ENCODE peak calls at places on chromosomes 13 and 19, in eight cellular contexts. W, Q, A, M, T, V, X and U are unnamed samples.

GRCh38 chr19:409006-409514 is at the start of gene C2CD4C:
- DNase-seq in V (peak), M (peak), A (no peak), Q (peak), T (no peak), X (no peak), W (no peak), U (no peak)

GRCh38 chr13:40984670-40985366 is 34.3 kb downstream of the ELF1 start:
- DNase-seq in M (no peak), V (no peak), T (peak), X (no peak), W (no peak), A (no peak), Q (no peak), U (no peak)

GRCh38 chr13:101453784-101454201 is 1.3 kb downstream of the ITGBL1 start:
- DNase-seq in M (no peak), V (peak), A (no peak), Q (peak), W (no peak), T (peak), X (no peak), U (no peak)

GRCh38 chr19:2149980-2150793 is 1.2 kb downstream of the AP3D1 start:
- DNase-seq in A (no peak), T (peak), X (no peak), V (no peak), Q (no peak), M (no peak), W (no peak), U (no peak)

GRCh38 chr13:31945202-31945978 is 86.2 kb upstream of the FRY start:
- DNase-seq in X (peak), A (peak), W (no peak), M (peak), T (peak), Q (peak), V (peak), U (no peak)

GRCh38 chr13:50580684-50581305 is 262.7 kb downstream of the DLEU7 start:
- DNase-seq in M (no peak), A (no peak), W (peak), V (no peak), Q (no peak), X (no peak), T (no peak), U (no peak)

GRCh38 chr19:47190167-47190727 is 40.8 kb downstream of the BBC3 start:
- DNase-seq in M (peak), X (peak), W (no peak), Q (peak), V (peak), T (peak), A (peak), U (peak)

GRCh38 chr13:77492982-77493381 is 42.5 kb upstream of the SCEL start:
- DNase-seq in W (no peak), A (no peak), V (no peak), M (no peak), Q (no peak), T (peak), X (no peak), U (no peak)

GRCh38 chr13:31765441-31765840 is 26.1 kb downstream of the RXFP2 start:
- DNase-seq in Q (no peak), V (no peak), X (no peak), A (no peak), M (no peak), T (peak), W (peak), U (no peak)

GRCh38 chr13:113013303-113013702 is 44.3 kb downstream of the MCF2L start:
- DNase-seq in V (no peak), X (peak), W (no peak), A (no peak), M (no peak), Q (no peak), T (no peak), U (no peak)

GRCh38 chr13:31060655-31061054 is 101.0 kb downstream of the HSPH1 start:
- DNase-seq in A (no peak), X (no peak), V (no peak), T (no peak), W (no peak), M (no peak), Q (no peak), U (no peak)

GRCh38 chr19:7636691-7637373 is at the start of gene STXBP2:
- DNase-seq in Q (peak), A (peak), T (peak), V (peak), M (peak), W (no peak), X (peak), U (no peak)

GRCh38 chr13:90717451-90717936 is 630.0 kb upstream of the MIR17HG start:
- DNase-seq in X (no peak), V (no peak), T (peak), W (no peak), Q (no peak), M (no peak), A (no peak), U (no peak)

GRCh38 chr13:77022341-77022740 is 4.6 kb downstream of the FBXL3 start:
- DNase-seq in W (no peak), A (no peak), T (no peak), Q (no peak), X (no peak), M (no peak), V (no peak), U (no peak)

GRCh38 chr19:18437481-18438330 is at the start of gene ISYNA1:
- DNase-seq in T (no peak), W (no peak), X (peak), V (peak), M (peak), Q (no peak), A (peak), U (peak)

GRCh38 chr13:64810701-64811258 is 2419.4 kb downstream of the PCDH9 start:
- DNase-seq in T (peak), M (no peak), Q (no peak), X (no peak), A (no peak), W (no peak), V (no peak), U (no peak)

GRCh38 chr13:108957369-108958012 is 328.1 kb downstream of the MYO16 start:
- DNase-seq in M (no peak), T (peak), Q (no peak), A (no peak), X (no peak), V (no peak), W (peak), U (no peak)

DNA sequence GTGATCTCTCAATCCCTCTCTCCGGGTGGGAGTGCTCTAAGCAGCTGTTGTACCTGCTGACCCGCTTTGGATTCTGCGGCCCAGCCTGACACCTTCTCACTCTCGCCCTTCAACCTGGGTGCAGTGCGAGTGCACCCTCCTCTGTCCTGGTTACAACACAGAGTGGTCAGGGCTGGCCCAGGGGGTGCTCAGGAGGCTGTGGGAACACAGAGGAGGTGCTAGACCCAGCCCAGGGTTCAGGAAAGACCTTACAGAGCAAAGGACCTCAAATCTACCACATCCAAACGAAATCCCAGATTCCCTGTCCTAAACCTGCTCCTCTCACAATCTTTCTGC is 23.7 kb downstream of the ZNF175 start:
- DNase-seq in M (no peak), X (no peak), T (no peak), V (no peak), Q (no peak), A (no peak), W (no peak), U (no peak)
- H3K27ac ChIP-seq in M (peak), X (no peak), T (no peak), V (no peak), Q (no peak), A (peak), W (peak), U (peak)

GRCh38 chr19:35202722-35203674 is 25.5 kb downstream of the FAM187B start:
- DNase-seq in V (no peak), Q (no peak), X (no peak), W (no peak), M (no peak), T (no peak), A (no peak), U (no peak)

GRCh38 chr19:35205733-35206323 is 22.7 kb downstream of the FAM187B start:
- DNase-seq in T (no peak), V (no peak), W (no peak), X (no peak), A (no peak), Q (no peak), M (no peak), U (no peak)

GRCh38 chr19:35206379-35206778 is 22.2 kb downstream of the FAM187B start:
- DNase-seq in X (no peak), A (no peak), W (no peak), V (no peak), T (no peak), M (peak), Q (no peak), U (no peak)

GRCh38 chr19:35206855-35207254 is 21.7 kb downstream of the FAM187B start:
- DNase-seq in T (no peak), A (no peak), X (no peak), M (no peak), V (no peak), W (no peak), Q (no peak), U (no peak)

GRCh38 chr19:35204799-35205732 is 23.5 kb downstream of the FAM187B start:
- DNase-seq in V (no peak), W (no peak), X (no peak), M (peak), Q (no peak), A (no peak), T (no peak), U (no peak)
- H3K27ac ChIP-seq in V (no peak), W (no peak), X (no peak), M (peak), Q (no peak), A (no peak), T (no peak), U (no peak)

GRCh38 chr13:34035676-34036325 is 217.9 kb downstream of the RFC3 start:
- DNase-seq in X (no peak), W (no peak), M (no peak), V (no peak), Q (no peak), A (no peak), T (peak), U (no peak)

GRCh38 chr13:34040863-34041262 is 222.9 kb downstream of the RFC3 start:
- DNase-seq in M (no peak), W (no peak), V (no peak), A (no peak), X (no peak), T (no peak), Q (no peak), U (no peak)

GRCh38 chr13:34039678-34040077 is 221.7 kb downstream of the RFC3 start:
- DNase-seq in T (no peak), V (no peak), X (no peak), A (no peak), W (no peak), Q (no peak), M (no peak), U (no peak)

GRCh38 chr13:34037636-34038325 is 219.8 kb downstream of the RFC3 start:
- DNase-seq in X (no peak), M (no peak), V (no peak), Q (no peak), T (no peak), W (no peak), A (no peak), U (no peak)

GRCh38 chr13:34038326-34039068 is 220.5 kb downstream of the RFC3 start:
- DNase-seq in V (no peak), T (no peak), M (no peak), X (no peak), A (no peak), Q (no peak), W (no peak), U (no peak)
- H3K27ac ChIP-seq in V (no peak), T (no peak), M (no peak), X (no peak), A (no peak), Q (no peak), W (no peak), U (no peak)

DNA sequence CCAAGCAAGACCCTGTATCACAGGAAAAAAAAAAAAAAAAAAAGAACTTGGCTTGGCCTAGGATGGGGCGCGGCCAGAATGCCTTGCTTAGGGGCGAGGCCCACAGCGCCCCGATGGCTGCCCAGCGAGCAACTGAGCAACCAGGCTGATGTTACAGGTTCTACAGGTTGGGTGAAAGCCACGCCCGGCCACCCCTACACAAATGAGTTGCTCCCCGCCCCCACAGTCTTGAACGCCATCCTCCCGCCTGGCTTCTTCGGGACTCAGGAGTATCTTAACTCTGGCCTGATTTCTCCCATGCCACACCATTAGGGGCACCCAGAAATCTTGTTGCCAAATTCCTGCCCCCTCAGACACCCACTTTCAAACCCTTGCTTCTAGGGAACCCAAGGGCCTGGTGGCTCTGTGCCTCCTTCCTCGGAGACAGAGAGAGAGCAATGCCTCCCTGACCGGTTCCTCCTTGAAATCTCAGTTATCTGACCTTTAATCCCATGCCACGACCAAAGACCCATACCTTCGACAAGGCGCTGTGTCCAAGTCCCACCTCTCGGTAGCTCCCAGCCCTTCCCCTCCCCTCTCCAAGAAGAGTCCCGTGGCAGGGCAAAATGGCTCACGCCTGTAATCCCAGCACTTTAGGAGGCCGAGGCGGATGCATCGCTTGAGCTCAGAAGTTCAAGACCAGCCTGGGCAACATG is 1.1 kb upstream of the CBLC start:
- DNase-seq in T (peak), Q (no peak), W (no peak), M (peak), A (no peak), X (peak), V (no peak), U (no peak)
- H3K27ac ChIP-seq in T (peak), Q (peak), W (no peak), M (peak), A (no peak), X (no peak), V (no peak), U (no peak)